ENCODE peak calls at places on chromosomes 5 and 9, in six cellular contexts. P, K, F, S, O and E are unnamed samples.

GRCh38 chr5:96648598-96648997 is 13.6 kb upstream of the CAST start:
- DNase-seq in P (no peak), K (no peak), F (no peak), S (no peak), O (no peak), E (no peak)

GRCh38 chr5:53123702-53124101 is 14.1 kb upstream of the MOCS2 start:
- DNase-seq in P (peak; percentile 19), K (peak; percentile 9), F (no peak), S (no peak), O (no peak), E (peak; percentile 10)

GRCh38 chr9:82106536-82106935 is 118.0 kb downstream of the SPATA31D1 start:
- DNase-seq in P (no peak), K (no peak), F (no peak), S (no peak), O (no peak), E (no peak)

GRCh38 chr9:127455299-127455992 is 4.1 kb downstream of the LRSAM1 start:
- DNase-seq in P (no peak), K (peak; percentile 37), F (no peak), S (no peak), O (peak; percentile 36), E (peak; percentile 40)

GRCh38 chr9:126413470-126414051 is 86.9 kb downstream of the MVB12B start:
- DNase-seq in P (no peak), K (no peak), F (no peak), S (no peak), O (no peak), E (no peak)

GRCh38 chr9:82149647-82150046 is 161.1 kb downstream of the SPATA31D1 start:
- DNase-seq in P (no peak), K (no peak), F (no peak), S (no peak), O (no peak), E (no peak)

GRCh38 chr5:176162206-176162605 is 76.0 kb upstream of the SIMC1 start:
- DNase-seq in P (no peak), K (no peak), F (no peak), S (no peak), O (no peak), E (no peak)

GRCh38 chr5:34803974-34804373 is 35.0 kb upstream of the TTC23L start:
- DNase-seq in P (no peak), K (no peak), F (no peak), S (no peak), O (no peak), E (no peak)

GRCh38 chr5:115262405-115263247 is at the start of gene PGGT1B:
- DNase-seq in P (peak; percentile 68), K (peak; percentile 84), F (peak; percentile 28), S (peak; percentile 41), O (peak; percentile 74), E (peak; percentile 77)

GRCh38 chr5:74634611-74635286 is 5.8 kb downstream of the ENC1 start:
- DNase-seq in P (no peak), K (no peak), F (no peak), S (no peak), O (no peak), E (no peak)

GRCh38 chr5:168651654-168652053 is 72.5 kb upstream of the PANK3 start:
- DNase-seq in P (peak; percentile 60), K (no peak), F (no peak), S (no peak), O (no peak), E (peak; percentile 23)

GRCh38 chr9:70588381-70588780 is 173.9 kb upstream of the KLF9 start:
- DNase-seq in P (no peak), K (no peak), F (no peak), S (no peak), O (no peak), E (no peak)

GRCh38 chr5:141513627-141514329 is 24.9 kb downstream of the PCDHGC5 start:
- DNase-seq in P (peak; percentile 20), K (peak; percentile 46), F (peak; percentile 23), S (peak; percentile 24), O (peak; percentile 18), E (no peak)

GRCh38 chr5:66171349-66172344 is 27.5 kb downstream of the SREK1 start:
- DNase-seq in P (peak; percentile 37), K (peak; percentile 87), F (no peak), S (peak; percentile 40), O (peak; percentile 75), E (peak; percentile 50)

GRCh38 chr5:32153723-32154122 is 20.4 kb downstream of the GOLPH3 start:
- DNase-seq in P (no peak), K (no peak), F (no peak), S (no peak), O (no peak), E (no peak)

GRCh38 chr5:30551614-30552013 is 641.9 kb upstream of the CDH6 start:
- DNase-seq in P (no peak), K (no peak), F (no peak), S (no peak), O (no peak), E (no peak)

GRCh38 chr5:172113036-172113435 is 75.0 kb downstream of the STK10 start:
- DNase-seq in P (no peak), K (peak; percentile 99), F (no peak), S (peak; percentile 60), O (peak; percentile 92), E (no peak)

GRCh38 chr9:99216073-99216472 is 5.7 kb downstream of the ALG2 start:
- DNase-seq in P (no peak), K (no peak), F (no peak), S (no peak), O (no peak), E (no peak)

GRCh38 chr9:34463098-34463900 is 4.7 kb downstream of the DNAI1 start:
- DNase-seq in P (no peak), K (no peak), F (no peak), S (no peak), O (no peak), E (peak; percentile 11)

GRCh38 chr9:127815512-127816361 is 13.1 kb downstream of the FPGS start:
- DNase-seq in P (no peak), K (no peak), F (no peak), S (no peak), O (no peak), E (no peak)

GRCh38 chr9:121750715-121751623 is 99.5 kb downstream of the DAB2IP start:
- DNase-seq in P (no peak), K (no peak), F (no peak), S (no peak), O (no peak), E (no peak)

GRCh38 chr9:81879501-81879916 is 48.7 kb upstream of the SPATA31D4 start:
- DNase-seq in P (no peak), K (no peak), F (no peak), S (no peak), O (no peak), E (no peak)

GRCh38 chr5:82019342-82020138 is 47.7 kb downstream of the ATG10 start:
- DNase-seq in P (no peak), K (no peak), F (peak; percentile 84), S (no peak), O (no peak), E (no peak)

GRCh38 chr5:135490245-135491037 is 38.3 kb upstream of the TIFAB start:
- DNase-seq in P (no peak), K (no peak), F (no peak), S (no peak), O (no peak), E (no peak)

GRCh38 chr5:176803943-176804498 is 6.3 kb upstream of the UNC5A start:
- DNase-seq in P (no peak), K (peak; percentile 17), F (no peak), S (no peak), O (peak; percentile 21), E (no peak)

GRCh38 chr5:113195197-113195715 is 218.7 kb downstream of the DCP2 start:
- DNase-seq in P (no peak), K (no peak), F (no peak), S (no peak), O (no peak), E (no peak)

GRCh38 chr5:6176294-6176693 is 202.1 kb downstream of the MED10 start:
- DNase-seq in P (no peak), K (no peak), F (no peak), S (no peak), O (no peak), E (no peak)

GRCh38 chr5:177303925-177304391 is 359 bp downstream of the PRELID1 start:
- DNase-seq in P (no peak), K (peak; percentile 45), F (no peak), S (no peak), O (no peak), E (no peak)

GRCh38 chr5:81409845-81410369 is 16.0 kb upstream of the ACOT12 start:
- DNase-seq in P (no peak), K (no peak), F (no peak), S (no peak), O (no peak), E (no peak)

GRCh38 chr5:15799014-15799413 is 299.0 kb downstream of the FBXL7 start:
- DNase-seq in P (no peak), K (no peak), F (no peak), S (no peak), O (no peak), E (no peak)

GRCh38 chr5:80822640-80823039 is 137.5 kb upstream of the RASGRF2 start:
- DNase-seq in P (no peak), K (no peak), F (no peak), S (no peak), O (no peak), E (no peak)

GRCh38 chr5:80116465-80116864 is 81.3 kb downstream of the THBS4 start:
- DNase-seq in P (no peak), K (no peak), F (no peak), S (no peak), O (no peak), E (no peak)